ENCODE peak calls at places on chromosomes 3 and 15, in eight cellular contexts. T is RWPE1; Q is MCF 10A; R is spleen; X is progenitor cell of endocrine pancreas; A is CD8-positive, alpha-beta T cell; S is B cell; Z is body of pancreas. K is an unnamed sample.

GRCh38 chr15:66261056-66261455 is 7.5 kb upstream of the MEGF11 start:
- DNase-seq in T (no peak), Q (no peak), R (no peak), X (no peak), A (no peak), S (no peak), Z (peak; percentile 65), K (no peak)

GRCh38 chr3:72245183-72245811 is 460.3 kb upstream of the PROK2 start:
- DNase-seq in T (no peak), Q (no peak), R (no peak), X (no peak), A (no peak), S (no peak), Z (peak; percentile 84), K (no peak)

GRCh38 chr3:30199096-30199734 is 407.2 kb upstream of the TGFBR2 start:
- DNase-seq in T (peak; percentile 19), Q (peak; percentile 76), R (peak; percentile 89), X (peak; percentile 50), A (peak; percentile 76), S (peak; percentile 54), Z (peak; percentile 69), K (peak; percentile 77)

GRCh38 chr3:51709004-51709420 is 2.1 kb downstream of the GRM2 start:
- DNase-seq in T (no peak), Q (no peak), R (no peak), X (no peak), A (no peak), S (no peak), Z (peak; percentile 8), K (no peak)

GRCh38 chr3:112685435-112685834 is 44.5 kb upstream of the CCDC80 start:
- DNase-seq in T (no peak), Q (no peak), R (no peak), X (no peak), A (no peak), S (no peak), Z (no peak), K (no peak)

GRCh38 chr15:91482799-91483198 is 370.7 kb upstream of the SLCO3A1 start:
- DNase-seq in T (no peak), Q (no peak), R (no peak), X (no peak), A (no peak), S (no peak), Z (no peak), K (no peak)

GRCh38 chr15:58185439-58185838 is 47.3 kb downstream of the AQP9 start:
- DNase-seq in T (no peak), Q (peak; percentile 32), R (no peak), X (no peak), A (no peak), S (no peak), Z (no peak), K (no peak)

GRCh38 chr3:101853465-101853864 is 4.2 kb downstream of the NFKBIZ start:
- DNase-seq in T (no peak), Q (no peak), R (no peak), X (no peak), A (no peak), S (no peak), Z (no peak), K (no peak)

GRCh38 chr3:98875535-98875934 is 26.0 kb downstream of the DCBLD2 start:
- DNase-seq in T (no peak), Q (no peak), R (no peak), X (no peak), A (no peak), S (no peak), Z (no peak), K (no peak)

GRCh38 chr15:70242962-70243685 is 145.4 kb upstream of the TLE3 start:
- DNase-seq in T (no peak), Q (no peak), R (peak; percentile 59), X (no peak), A (no peak), S (no peak), Z (no peak), K (no peak)

GRCh38 chr3:165254812-165255211 is 58.6 kb upstream of the SLITRK3 start:
- DNase-seq in T (peak; percentile 31), Q (peak; percentile 80), R (no peak), X (no peak), A (no peak), S (no peak), Z (no peak), K (no peak)
- TF ChIP-seq CTCF in T (peak; percentile 18), Q (peak; percentile 71), R (no peak), X (peak; percentile 56), A (no peak), S (no peak), Z (no peak), K (no peak)

DNA sequence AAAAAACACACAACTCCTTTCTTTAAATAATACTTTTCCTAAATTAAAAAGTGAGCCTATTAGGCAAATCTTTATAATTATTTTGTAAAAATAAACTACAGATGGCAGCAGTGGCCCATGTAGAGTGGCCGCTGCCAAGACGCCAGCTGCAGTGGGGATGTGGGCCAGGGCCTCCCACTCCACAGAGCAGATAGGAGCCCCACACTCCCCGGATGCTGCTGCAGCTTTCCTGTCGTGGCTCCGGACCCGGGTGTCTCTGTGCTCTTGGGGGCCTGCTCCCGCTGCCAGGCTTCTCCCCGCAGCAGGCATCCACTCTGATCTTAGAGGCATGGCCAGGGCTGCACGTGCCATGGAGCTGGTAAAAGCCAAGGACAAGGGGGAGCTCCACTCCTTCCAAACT is 67.5 kb downstream of the PROS1 start:
- DNase-seq in T (no peak), Q (no peak), R (no peak), X (no peak), A (no peak), S (no peak), Z (no peak), K (no peak)
- TF ChIP-seq CTCF in T (no peak), Q (no peak), R (no peak), X (no peak), A (no peak), S (no peak), Z (no peak), K (no peak)

GRCh38 chr3:54262943-54263342 is 140.6 kb downstream of the CACNA2D3 start:
- DNase-seq in T (no peak), Q (no peak), R (no peak), X (no peak), A (no peak), S (no peak), Z (no peak), K (no peak)

GRCh38 chr3:54262541-54262940 is 140.2 kb downstream of the CACNA2D3 start:
- DNase-seq in T (no peak), Q (no peak), R (no peak), X (no peak), A (no peak), S (no peak), Z (no peak), K (no peak)

DNA sequence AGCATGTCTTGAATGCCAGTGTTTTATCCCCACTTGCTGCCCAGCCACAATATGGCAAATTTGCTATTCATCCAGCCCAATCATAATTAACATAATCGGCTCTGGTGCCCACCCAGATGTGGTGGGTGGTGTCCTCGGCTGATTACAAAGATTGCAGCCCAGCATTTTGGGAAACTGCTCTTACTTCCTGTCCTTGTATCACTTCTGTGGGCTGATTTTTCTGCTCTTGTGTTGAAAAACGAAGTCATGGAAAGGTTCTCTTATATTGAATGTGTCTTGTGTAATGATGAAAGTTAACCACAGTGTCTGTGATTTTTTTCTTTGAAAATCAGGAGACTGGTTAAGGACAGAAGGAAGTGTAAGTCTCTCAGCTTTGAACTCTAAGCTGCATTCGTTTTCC is 141.7 kb downstream of the CACNA2D3 start:
- DNase-seq in T (no peak), Q (no peak), R (no peak), X (no peak), A (no peak), S (no peak), Z (no peak), K (no peak)
- TF ChIP-seq CTCF in T (no peak), Q (no peak), R (no peak), X (no peak), A (no peak), S (no peak), Z (no peak), K (no peak)

GRCh38 chr3:194251461-194251860 is 99.7 kb downstream of the CPN2 start:
- DNase-seq in T (no peak), Q (no peak), R (no peak), X (no peak), A (no peak), S (no peak), Z (no peak), K (peak; percentile 29)

GRCh38 chr3:194251007-194251406 is 100.1 kb downstream of the CPN2 start:
- DNase-seq in T (no peak), Q (no peak), R (no peak), X (no peak), A (no peak), S (no peak), Z (no peak), K (peak; percentile 3)

GRCh38 chr3:194253270-194253669 is 97.9 kb downstream of the CPN2 start:
- DNase-seq in T (no peak), Q (no peak), R (no peak), X (no peak), A (no peak), S (no peak), Z (no peak), K (no peak)

GRCh38 chr3:194250104-194251002 is 100.8 kb downstream of the CPN2 start:
- DNase-seq in T (no peak), Q (no peak), R (no peak), X (no peak), A (no peak), S (no peak), Z (no peak), K (peak; percentile 67)

DNA sequence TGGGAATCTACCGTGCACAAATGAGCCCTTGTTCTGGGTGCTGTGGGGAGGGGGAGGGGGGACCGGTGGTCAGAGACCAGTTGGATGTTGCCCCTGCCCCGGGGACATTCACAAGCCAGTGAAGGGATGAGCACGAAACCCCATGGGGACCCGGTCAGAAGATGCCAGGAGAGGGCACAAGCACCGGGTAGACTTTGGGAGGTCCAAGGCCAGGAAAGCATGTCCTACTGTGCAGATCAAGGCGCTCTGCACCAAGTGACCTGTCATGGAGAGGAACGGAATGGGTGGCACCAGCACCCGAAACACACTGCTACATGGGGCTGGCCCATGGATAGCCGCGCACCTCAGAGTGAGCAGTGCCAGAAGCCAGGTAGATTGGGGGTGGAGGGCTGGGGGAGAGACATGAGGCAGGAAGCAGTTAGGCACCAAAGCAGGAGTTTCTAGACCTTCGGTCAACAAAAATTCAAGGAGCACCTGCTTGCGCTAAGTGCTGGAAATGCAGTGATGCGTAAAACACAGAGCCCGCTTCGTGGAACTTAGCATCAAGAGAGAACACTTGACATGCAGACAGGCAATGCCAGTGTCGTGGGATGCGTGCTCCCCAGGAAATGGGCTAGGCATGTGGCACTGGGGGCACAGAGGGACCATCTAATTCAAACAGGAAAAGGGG is 99.1 kb downstream of the CPN2 start:
- DNase-seq in T (no peak), Q (no peak), R (no peak), X (no peak), A (no peak), S (no peak), Z (no peak), K (peak; percentile 16)
- TF ChIP-seq CTCF in T (no peak), Q (no peak), R (no peak), X (no peak), A (no peak), S (no peak), Z (no peak), K (no peak)